ENCODE peak calls at places on chromosomes 16 and 17, in ten cellular contexts. C is transverse colon, O is suprapubic skin, V is stomach, G is breast epithelium, J is HL-60, N is K562, L is SK-N-SH, Y is GM12878, D is HCT116. K is an unnamed sample.

GRCh38 chr17:77580531-77580930 is 378.0 kb upstream of the TNRC6C start:
- DNase-seq in C (no peak), O (peak), V (no peak), G (no peak), J (no peak), N (no peak), L (no peak), Y (no peak), D (no peak), K (peak)

GRCh38 chr16:51327001-51327400 is 175.9 kb upstream of the SALL1 start:
- DNase-seq in C (no peak), O (no peak), V (no peak), G (no peak), J (no peak), N (no peak), L (no peak), Y (no peak), D (no peak), K (no peak)

GRCh38 chr16:87461466-87461975 is 31.3 kb downstream of the ZCCHC14 start:
- DNase-seq in C (peak), O (no peak), V (peak), G (peak), J (peak), N (peak), L (no peak), Y (no peak), D (peak), K (no peak)

GRCh38 chr17:79497949-79498348 is 112.9 kb downstream of the RBFOX3 start:
- DNase-seq in C (no peak), O (no peak), V (no peak), G (no peak), J (no peak), N (no peak), L (no peak), Y (no peak), D (no peak), K (no peak)

GRCh38 chr17:12463102-12463501 is 202.6 kb upstream of the MYOCD start:
- DNase-seq in C (no peak), O (no peak), V (no peak), G (no peak), J (no peak), N (no peak), L (no peak), Y (no peak), D (no peak), K (no peak)

GRCh38 chr17:28720247-28720996 is 637 bp downstream of the RPL23A start:
- DNase-seq in C (no peak), O (no peak), V (no peak), G (no peak), J (peak), N (peak), L (no peak), Y (no peak), D (no peak), K (no peak)

GRCh38 chr16:28320023-28320561 is 27.8 kb downstream of the SBK1 start:
- DNase-seq in C (no peak), O (no peak), V (no peak), G (no peak), J (no peak), N (no peak), L (no peak), Y (no peak), D (no peak), K (no peak)

GRCh38 chr16:72372082-72372615 is 200.2 kb upstream of the PMFBP1 start:
- DNase-seq in C (no peak), O (no peak), V (no peak), G (no peak), J (no peak), N (no peak), L (no peak), Y (no peak), D (no peak), K (no peak)

GRCh38 chr17:27453466-27453865 is 2.8 kb upstream of the KSR1 start:
- DNase-seq in C (no peak), O (no peak), V (no peak), G (no peak), J (no peak), N (no peak), L (no peak), Y (no peak), D (no peak), K (no peak)

GRCh38 chr16:66970775-66971725 is 10.0 kb downstream of the CES3 start:
- DNase-seq in C (no peak), O (no peak), V (no peak), G (no peak), J (no peak), N (peak), L (no peak), Y (no peak), D (no peak), K (no peak)

GRCh38 chr16:79297805-79298204 is 302.7 kb downstream of the MAF start:
- DNase-seq in C (no peak), O (no peak), V (no peak), G (no peak), J (no peak), N (no peak), L (no peak), Y (no peak), D (no peak), K (no peak)

GRCh38 chr16:79298476-79299153 is 301.9 kb downstream of the MAF start:
- DNase-seq in C (no peak), O (no peak), V (no peak), G (no peak), J (no peak), N (no peak), L (no peak), Y (no peak), D (no peak), K (peak)

GRCh38 chr16:79296491-79296890 is 304.0 kb downstream of the MAF start:
- DNase-seq in C (no peak), O (no peak), V (no peak), G (no peak), J (no peak), N (no peak), L (no peak), Y (no peak), D (no peak), K (no peak)

GRCh38 chr16:79295746-79296145 is 304.8 kb downstream of the MAF start:
- DNase-seq in C (no peak), O (no peak), V (no peak), G (no peak), J (no peak), N (no peak), L (no peak), Y (no peak), D (no peak), K (no peak)

DNA sequence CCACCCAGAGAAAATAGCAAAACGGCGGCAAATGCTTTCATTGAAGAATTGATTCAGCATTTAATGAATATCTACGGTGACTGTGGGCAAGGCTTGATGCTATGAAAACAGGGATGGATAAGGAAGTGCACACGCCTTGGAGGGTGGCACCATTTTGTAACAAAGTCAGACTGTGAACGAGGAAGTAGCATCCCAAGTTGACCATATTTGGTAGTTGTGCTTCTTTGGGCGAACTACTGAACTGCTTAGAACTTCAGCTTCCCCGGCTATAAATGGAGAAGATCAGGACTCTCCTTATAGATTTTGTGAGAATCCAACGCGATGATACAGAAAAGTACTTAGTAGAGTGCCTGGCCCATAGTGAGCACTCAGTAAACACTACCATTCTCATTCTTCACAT is 303.2 kb downstream of the MAF start:
- DNase-seq in C (no peak), O (no peak), V (no peak), G (no peak), J (no peak), N (no peak), L (no peak), Y (no peak), D (no peak), K (no peak)
- H3K4me3 ChIP-seq in C (no peak), O (no peak), V (no peak), G (no peak), J (no peak), N (no peak), L (no peak), Y (no peak), D (no peak), K (no peak)

DNA sequence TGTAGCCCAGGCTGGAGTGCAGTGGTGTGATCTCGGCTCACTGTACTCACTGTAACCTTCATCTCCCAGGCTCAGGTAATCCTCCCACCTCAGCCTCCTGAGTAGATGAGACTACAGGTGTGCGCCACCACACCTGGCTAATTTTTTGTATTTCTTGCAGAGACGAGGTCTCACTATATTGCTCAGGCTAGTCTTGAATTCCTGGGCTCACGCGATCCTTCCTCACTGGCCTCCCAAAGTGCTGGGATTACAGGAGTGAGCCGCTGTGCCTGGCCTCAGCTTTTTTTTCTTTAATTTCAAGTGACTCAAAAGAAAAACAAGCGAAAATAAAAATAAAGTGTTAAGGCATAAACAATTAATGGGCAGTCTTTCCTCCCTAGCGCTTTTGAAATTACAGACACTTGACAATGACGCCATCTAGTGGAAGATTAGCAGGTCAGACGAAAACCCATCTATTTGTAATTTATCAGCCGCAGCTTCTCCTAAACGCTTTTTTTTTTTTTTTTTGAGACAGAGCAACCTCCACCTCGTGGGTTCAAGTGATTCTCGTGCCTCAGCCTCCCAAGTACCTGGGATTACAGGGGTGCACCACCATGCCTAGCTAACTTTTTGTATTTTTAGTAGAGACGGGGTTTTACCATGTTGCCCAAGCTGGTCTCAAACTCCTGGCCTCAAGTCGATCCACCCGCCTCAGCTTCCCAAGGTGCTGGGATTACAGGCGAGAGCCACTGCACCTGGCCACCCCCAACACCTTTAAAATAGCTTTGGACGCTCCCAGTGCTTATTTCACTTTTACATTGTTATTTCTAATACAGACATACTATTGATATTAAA is 28.1 kb upstream of the PECAM1 start:
- DNase-seq in C (no peak), O (no peak), V (no peak), G (no peak), J (peak), N (peak), L (peak), Y (no peak), D (peak), K (no peak)
- TF ChIP-seq POLR2AphosphoS5 in C (no peak), O (no peak), V (no peak), G (no peak), J (no peak), N (no peak), L (no peak), Y (no peak), D (no peak), K (no peak)

DNA sequence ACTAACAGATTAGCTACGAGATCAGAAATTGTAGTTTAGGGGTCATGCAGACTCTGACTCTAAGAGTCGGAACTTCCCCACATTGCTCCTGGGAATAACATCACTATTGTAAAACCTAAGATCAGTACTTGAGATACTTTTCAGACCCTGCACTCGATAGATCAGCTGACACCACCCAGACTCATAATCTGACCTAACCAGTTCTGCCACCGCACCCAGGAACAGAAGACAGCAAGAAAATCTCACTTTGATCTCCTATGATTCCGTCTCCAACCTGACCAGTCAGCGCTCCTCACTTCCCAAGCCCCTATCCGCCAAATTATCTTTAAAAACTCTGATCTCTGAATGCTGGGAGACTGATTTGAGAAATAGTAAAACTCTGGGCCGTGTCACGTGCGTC is 27.2 kb upstream of the ASGR2 start:
- DNase-seq in C (peak), O (no peak), V (peak), G (no peak), J (no peak), N (no peak), L (no peak), Y (no peak), D (no peak), K (no peak)
- H3K4me3 ChIP-seq in C (no peak), O (no peak), V (no peak), G (no peak), J (no peak), N (no peak), L (no peak), Y (no peak), D (no peak), K (no peak)

GRCh38 chr16:57053206-57053605 is 39.2 kb upstream of the CPNE2 start:
- DNase-seq in C (no peak), O (no peak), V (no peak), G (no peak), J (no peak), N (no peak), L (no peak), Y (no peak), D (no peak), K (no peak)
- TF ChIP-seq POLR2AphosphoS5 in C (no peak), O (no peak), V (no peak), G (no peak), J (no peak), N (no peak), L (no peak), Y (no peak), D (no peak), K (no peak)

DNA sequence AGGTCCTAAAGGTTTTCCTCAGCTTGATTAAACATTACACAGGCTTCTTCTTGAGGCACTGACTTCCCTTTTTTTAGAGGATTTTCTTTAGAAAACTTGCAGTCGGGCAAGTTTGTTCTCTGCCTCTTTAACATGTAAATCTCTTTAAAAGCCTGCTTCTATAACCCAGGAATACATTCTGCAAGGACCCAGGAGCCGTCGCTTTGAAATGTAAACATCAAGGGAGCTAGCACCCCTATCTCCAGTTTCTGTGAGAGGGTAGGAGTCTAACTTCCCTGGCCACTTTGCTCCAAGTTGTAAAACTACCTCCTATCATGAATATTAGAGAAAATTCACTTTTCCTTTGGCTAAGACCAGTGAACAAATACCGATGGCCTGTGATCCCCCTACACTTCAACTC is 201.5 kb upstream of the CPHXL start:
- DNase-seq in C (no peak), O (no peak), V (no peak), G (no peak), J (no peak), N (no peak), L (no peak), Y (no peak), D (no peak), K (no peak)
- H3K4me3 ChIP-seq in C (no peak), O (no peak), V (no peak), G (no peak), J (no peak), N (no peak), L (no peak), Y (no peak), D (no peak), K (no peak)

K was measured in spleen.